ENCODE peak calls at places on chromosomes 5 and 9, in four cellular contexts. E is K562, U is HepG2, P is GM12878. Y is an unnamed sample.

GRCh38 chr5:159341914-159342313 is 11.6 kb upstream of the IL12B start:
- DNase-seq in E (peak), U (peak), P (no peak), Y (peak)

GRCh38 chr9:134243778-134244467 is 79.6 kb upstream of the RNU6ATAC start:
- DNase-seq in E (no peak), U (no peak), P (peak), Y (no peak)

GRCh38 chr5:177123789-177124485 is 9.6 kb upstream of the NSD1 start:
- DNase-seq in E (no peak), U (no peak), P (no peak), Y (no peak)

GRCh38 chr9:35604578-35605335 is at the start of gene TESK1:
- DNase-seq in E (peak), U (peak), P (no peak), Y (peak)

GRCh38 chr5:122259995-122260394 is 52.0 kb upstream of the SNCAIP start:
- DNase-seq in E (no peak), U (peak), P (no peak), Y (no peak)

GRCh38 chr9:138009016-138009415 is 131.4 kb downstream of the CACNA1B start:
- DNase-seq in E (no peak), U (no peak), P (no peak), Y (peak)

GRCh38 chr9:37197158-37198033 is 77.0 kb downstream of the ZCCHC7 start:
- DNase-seq in E (peak), U (no peak), P (peak), Y (no peak)

GRCh38 chr5:111748304-111748763 is 8.7 kb downstream of the NREP start:
- DNase-seq in E (no peak), U (no peak), P (no peak), Y (no peak)

GRCh38 chr5:4874097-4874496 is 266.0 kb upstream of the ADAMTS16 start:
- DNase-seq in E (no peak), U (no peak), P (no peak), Y (no peak)

GRCh38 chr5:169795311-169795710 is 158.2 kb downstream of the DOCK2 start:
- DNase-seq in E (peak), U (no peak), P (no peak), Y (no peak)

GRCh38 chr9:125529589-125530515 is 177.2 kb downstream of the MAPKAP1 start:
- DNase-seq in E (no peak), U (no peak), P (peak), Y (no peak)
- TF ChIP-seq FOXK2 in E (no peak), U (no peak), P (no peak), Y (no peak)

GRCh38 chr9:87436694-87437093 is 61.0 kb upstream of the DAPK1 start:
- DNase-seq in E (no peak), U (no peak), P (no peak), Y (no peak)
- TF ChIP-seq FOXK2 in E (no peak), U (no peak), P (no peak), Y (no peak)

GRCh38 chr5:148732692-148733091 is 78.4 kb upstream of the HTR4 start:
- DNase-seq in E (no peak), U (no peak), P (no peak), Y (no peak)

GRCh38 chr5:148725675-148726074 is 71.3 kb upstream of the HTR4 start:
- DNase-seq in E (no peak), U (no peak), P (no peak), Y (no peak)

GRCh38 chr5:148730272-148730954 is 76.1 kb upstream of the HTR4 start:
- DNase-seq in E (no peak), U (no peak), P (no peak), Y (no peak)

GRCh38 chr5:148730955-148731898 is 76.9 kb upstream of the HTR4 start:
- DNase-seq in E (peak), U (peak), P (peak), Y (peak)

DNA sequence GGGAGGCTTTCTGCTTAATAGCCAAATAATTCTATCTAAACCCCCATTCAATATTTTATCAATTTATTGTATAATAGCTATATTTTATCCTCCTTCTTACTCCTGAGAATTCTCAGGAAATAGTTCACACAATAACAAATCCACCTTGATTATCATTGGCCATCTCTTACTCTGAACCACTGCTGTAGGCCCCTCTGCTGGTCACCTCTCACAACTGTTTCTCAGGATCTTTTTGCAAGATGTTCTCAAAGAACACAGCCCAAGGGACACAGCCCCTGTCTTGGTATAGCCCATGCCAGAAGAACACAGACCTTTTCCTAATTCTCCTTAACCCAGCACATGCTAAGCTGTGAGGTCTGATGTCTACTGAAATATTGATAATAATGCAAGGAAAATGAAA is 74.9 kb upstream of the HTR4 start:
- DNase-seq in E (peak), U (no peak), P (no peak), Y (no peak)
- TF ChIP-seq FOXK2 in E (no peak), U (no peak), P (no peak), Y (no peak)

GRCh38 chr5:67971223-67971830 is 244.2 kb upstream of the PIK3R1 start:
- DNase-seq in E (no peak), U (peak), P (no peak), Y (no peak)

GRCh38 chr5:67976812-67977455 is 238.6 kb upstream of the PIK3R1 start:
- DNase-seq in E (no peak), U (no peak), P (no peak), Y (no peak)

GRCh38 chr5:67972027-67972822 is 243.3 kb upstream of the PIK3R1 start:
- DNase-seq in E (no peak), U (no peak), P (no peak), Y (no peak)

GRCh38 chr5:67969631-67970030 is 245.9 kb upstream of the PIK3R1 start:
- DNase-seq in E (no peak), U (no peak), P (no peak), Y (no peak)

GRCh38 chr5:67974054-67974453 is 241.5 kb upstream of the PIK3R1 start:
- DNase-seq in E (no peak), U (no peak), P (no peak), Y (no peak)
- TF ChIP-seq FOXK2 in E (no peak), U (no peak), P (no peak), Y (no peak)